ENCODE peak calls at places on chromosome 11, in nine cellular contexts. Q is heart left ventricle, I is pancreas, D is psoas muscle, W is ovary, G is AG04450, B is GM12878, O is mammary epithelial cell, R is SK-N-SH. X is an unnamed sample.

GRCh38 chr11:65639623-65640482 is 2.0 kb downstream of the SIPA1 start:
- DNase-seq in R (no peak), G (no peak), W (no peak), O (no peak), I (no peak), B (peak), D (no peak), Q (peak), X (no peak)

GRCh38 chr11:2807801-2808241 is 77.8 kb downstream of the CDKN1C start:
- DNase-seq in B (no peak), G (no peak), Q (peak), I (peak), O (no peak), R (no peak), D (peak), W (peak), X (no peak)

GRCh38 chr11:85826096-85826855 is 15.3 kb upstream of the SYTL2 start:
- DNase-seq in B (no peak), O (peak), Q (peak), D (no peak), R (peak), G (no peak), I (peak), W (peak), X (no peak)

GRCh38 chr11:125418396-125418795 is 77.7 kb downstream of the FEZ1 start:
- DNase-seq in B (no peak), G (no peak), R (no peak), D (no peak), Q (no peak), I (no peak), W (no peak), O (no peak), X (no peak)

GRCh38 chr11:33753304-33753703 is 17.1 kb upstream of the CD59 start:
- DNase-seq in B (peak), D (peak), R (no peak), O (peak), W (no peak), I (no peak), Q (peak), G (peak), X (no peak)

GRCh38 chr11:118705111-118705741 is 25.8 kb upstream of the TREH start:
- DNase-seq in Q (no peak), O (no peak), I (no peak), R (no peak), G (no peak), B (no peak), W (no peak), D (no peak), X (no peak)

GRCh38 chr11:125250316-125250870 is 85.8 kb downstream of the PKNOX2 start:
- DNase-seq in I (no peak), Q (no peak), B (no peak), R (no peak), W (peak), G (no peak), O (no peak), D (no peak), X (no peak)

GRCh38 chr11:40647290-40647689 is 812.2 kb downstream of the LRRC4C start:
- DNase-seq in W (no peak), G (no peak), Q (no peak), I (no peak), D (no peak), B (no peak), O (no peak), R (no peak), X (no peak)

GRCh38 chr11:132595246-132595645 is 937.1 kb downstream of the OPCML start:
- DNase-seq in B (no peak), I (no peak), D (no peak), R (no peak), Q (no peak), O (no peak), W (no peak), G (no peak), X (no peak)

GRCh38 chr11:27972432-27973170 is 135.4 kb downstream of the KIF18A start:
- DNase-seq in I (no peak), O (no peak), B (no peak), R (no peak), D (no peak), Q (no peak), G (no peak), W (no peak), X (no peak)

GRCh38 chr11:92787638-92788037 is 181.8 kb upstream of the MTNR1B start:
- DNase-seq in Q (no peak), O (no peak), R (no peak), G (no peak), B (no peak), I (no peak), D (no peak), W (no peak), X (no peak)

GRCh38 chr11:122099345-122100045 is 16.5 kb downstream of the BLID start:
- DNase-seq in R (no peak), D (no peak), I (no peak), B (no peak), O (peak), Q (no peak), G (no peak), W (no peak), X (no peak)

GRCh38 chr11:7548659-7549283 is 35.0 kb downstream of the PPFIBP2 start:
- DNase-seq in G (no peak), W (no peak), Q (no peak), D (no peak), R (no peak), I (no peak), O (no peak), B (no peak), X (no peak)

GRCh38 chr11:8691601-8692000 is 9.0 kb downstream of the RPL27A start:
- DNase-seq in W (no peak), G (no peak), D (no peak), R (no peak), Q (no peak), O (no peak), B (no peak), I (no peak), X (no peak)

GRCh38 chr11:112961146-112961668 is at the start of gene NCAM1:
- DNase-seq in D (peak), R (peak), O (peak), G (no peak), I (peak), W (peak), B (no peak), Q (peak), X (peak)

GRCh38 chr11:63535734-63536133 is 874 bp upstream of the PLAAT4 start:
- DNase-seq in W (no peak), B (no peak), I (no peak), O (no peak), R (no peak), G (no peak), Q (no peak), D (no peak), X (no peak)

GRCh38 chr11:36817336-36817965 is 219.4 kb upstream of the RAG2 start:
- DNase-seq in O (peak), B (no peak), W (no peak), D (no peak), I (no peak), R (no peak), Q (no peak), G (no peak), X (no peak)

GRCh38 chr11:59426361-59427067 is at the start of gene OR5A2:
- DNase-seq in Q (no peak), R (no peak), I (no peak), O (no peak), D (no peak), W (no peak), G (no peak), B (no peak), X (no peak)

GRCh38 chr11:112590778-112591177 is 330.1 kb upstream of the PLET1 start:
- DNase-seq in Q (no peak), O (peak), D (no peak), B (no peak), G (no peak), I (no peak), R (no peak), W (no peak), X (no peak)

GRCh38 chr11:129285387-129285786 is 90.3 kb upstream of the BARX2 start:
- DNase-seq in B (no peak), O (no peak), W (no peak), G (no peak), I (no peak), Q (no peak), D (no peak), R (no peak), X (no peak)

GRCh38 chr11:1564535-1565172 is 7.4 kb downstream of the DUSP8 start:
- DNase-seq in G (peak), B (no peak), Q (peak), D (peak), I (peak), R (peak), W (no peak), O (no peak), X (no peak)

GRCh38 chr11:447923-448731 is 2.0 kb upstream of the PTDSS2 start:
- DNase-seq in R (peak), B (peak), G (peak), D (peak), W (peak), O (peak), Q (peak), I (peak), X (peak)

GRCh38 chr11:94168882-94169281 is 40.2 kb downstream of the PANX1 start:
- DNase-seq in R (no peak), O (no peak), D (no peak), B (no peak), Q (no peak), I (no peak), G (no peak), W (no peak), X (no peak)

DNA sequence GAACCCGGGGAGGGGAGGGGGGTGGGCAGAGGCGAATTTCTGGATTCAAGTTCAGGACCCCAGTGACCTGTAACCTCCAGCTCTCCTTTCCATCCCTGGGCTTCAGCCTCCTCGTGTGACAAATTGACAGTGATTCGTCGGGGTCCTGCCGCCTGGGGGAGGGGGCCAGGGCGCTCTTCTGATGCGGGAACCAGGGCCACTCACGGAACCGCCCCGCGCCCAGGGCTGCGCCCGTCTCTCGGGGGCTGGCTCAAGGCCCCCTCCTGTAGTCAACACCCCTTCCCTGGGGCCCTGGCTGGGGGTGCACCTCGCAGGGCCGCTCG is 92.8 kb upstream of the ANO1 start:
- DNase-seq in R (peak), O (no peak), B (no peak), G (no peak), D (no peak), W (no peak), Q (no peak), I (no peak), X (no peak)
- H3K27ac ChIP-seq in R (no peak), O (no peak), B (no peak), G (no peak), D (no peak), W (no peak), Q (peak), I (no peak), X (no peak)

GRCh38 chr11:61480936-61481335 is 27.6 kb upstream of the LRRC10B start:
- DNase-seq in W (no peak), G (no peak), D (no peak), B (no peak), O (peak), Q (peak), I (no peak), R (peak), X (no peak)

GRCh38 chr11:61480261-61480660 is 28.3 kb upstream of the LRRC10B start:
- DNase-seq in G (no peak), R (no peak), O (no peak), D (no peak), I (no peak), Q (no peak), W (no peak), B (no peak), X (no peak)

GRCh38 chr11:61477126-61477525 is 31.4 kb upstream of the LRRC10B start:
- DNase-seq in Q (peak), W (no peak), I (no peak), D (no peak), B (no peak), R (no peak), O (no peak), G (no peak), X (no peak)

GRCh38 chr11:61475433-61475832 is 33.1 kb upstream of the LRRC10B start:
- DNase-seq in B (no peak), D (no peak), R (no peak), Q (no peak), W (no peak), I (no peak), O (no peak), G (no peak), X (no peak)

GRCh38 chr11:61477734-61478148 is 30.8 kb upstream of the LRRC10B start:
- DNase-seq in Q (peak), G (no peak), O (no peak), D (peak), W (peak), I (peak), R (peak), B (no peak), X (peak)
- TF ChIP-seq CTCF in Q (peak), G (peak), O (peak), D (peak), W (peak), I (peak), R (peak), B (peak), X (peak)

DNA sequence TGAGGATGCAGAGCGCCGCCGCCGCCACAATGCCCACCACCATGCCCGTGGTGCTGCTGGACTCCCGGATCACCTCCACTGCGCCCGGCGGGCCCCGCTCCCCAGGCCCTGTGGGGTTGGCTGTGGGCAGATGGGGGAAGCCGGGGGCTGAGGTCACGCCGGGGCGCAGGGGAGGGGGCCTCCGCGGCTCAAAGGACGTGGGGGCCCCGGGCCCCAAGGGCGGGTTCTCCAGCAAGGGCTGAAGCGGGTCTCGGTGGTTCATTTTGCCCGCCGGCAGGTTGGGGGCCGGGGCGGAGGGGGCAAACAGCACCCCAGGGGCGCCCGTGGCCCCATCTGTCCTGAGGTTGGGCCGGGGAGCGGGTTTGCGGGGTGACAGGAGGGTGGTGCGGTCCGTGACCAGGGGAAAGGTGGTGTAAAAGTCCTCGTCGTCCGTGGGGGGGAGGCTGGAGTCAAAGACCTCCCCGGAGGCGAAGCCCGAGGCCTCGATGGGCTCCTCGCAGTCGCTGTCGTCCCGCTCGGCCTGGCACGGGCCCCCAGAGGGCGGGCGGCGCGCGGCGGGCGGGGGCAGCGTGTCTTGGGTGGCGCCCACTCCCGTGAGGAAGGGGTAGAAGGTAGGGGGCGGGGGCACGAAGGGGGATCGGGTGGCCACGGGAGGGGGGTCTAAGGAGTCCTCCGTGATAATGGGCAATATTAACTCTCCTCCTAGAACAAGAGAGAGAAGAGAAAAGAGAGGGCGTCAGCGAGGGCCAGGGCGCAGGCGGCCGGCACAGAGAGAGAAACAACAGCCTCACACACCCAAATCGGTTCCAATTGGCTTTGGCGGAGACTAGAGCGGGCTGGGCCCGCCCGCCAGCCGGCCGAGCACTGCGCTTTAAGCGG is 16.6 kb downstream of the SLC22A12 start:
- DNase-seq in G (no peak), O (no peak), Q (peak), B (no peak), R (no peak), D (no peak), I (peak), W (peak), X (no peak)
- H3K27ac ChIP-seq in G (no peak), O (no peak), Q (peak), B (no peak), R (no peak), D (no peak), I (no peak), W (peak), X (no peak)

DNA sequence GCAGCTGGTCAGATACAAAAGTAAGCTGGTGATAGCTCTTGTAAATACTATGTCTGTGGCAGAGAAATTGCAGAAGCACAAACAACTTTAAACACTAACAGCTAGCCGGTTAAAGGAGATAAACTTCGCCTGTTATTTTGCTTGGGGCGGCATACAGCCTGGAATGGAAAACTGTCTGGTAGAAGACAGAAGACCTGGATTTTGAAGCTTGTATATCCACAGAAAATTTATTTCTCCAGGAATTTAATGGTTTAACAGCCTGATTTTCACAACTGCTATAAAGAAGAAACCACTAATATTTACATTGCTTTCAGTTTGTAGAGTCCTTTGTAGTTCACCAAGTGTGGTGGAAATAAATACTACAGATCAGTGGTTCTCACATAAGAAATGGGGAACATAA is 65.3 kb upstream of the FIBIN start:
- DNase-seq in D (no peak), G (no peak), W (no peak), I (no peak), B (no peak), Q (no peak), O (no peak), R (no peak), X (no peak)
- TF ChIP-seq CTCF in D (no peak), G (no peak), W (no peak), I (no peak), B (no peak), Q (no peak), O (no peak), R (no peak), X (no peak)

DNA sequence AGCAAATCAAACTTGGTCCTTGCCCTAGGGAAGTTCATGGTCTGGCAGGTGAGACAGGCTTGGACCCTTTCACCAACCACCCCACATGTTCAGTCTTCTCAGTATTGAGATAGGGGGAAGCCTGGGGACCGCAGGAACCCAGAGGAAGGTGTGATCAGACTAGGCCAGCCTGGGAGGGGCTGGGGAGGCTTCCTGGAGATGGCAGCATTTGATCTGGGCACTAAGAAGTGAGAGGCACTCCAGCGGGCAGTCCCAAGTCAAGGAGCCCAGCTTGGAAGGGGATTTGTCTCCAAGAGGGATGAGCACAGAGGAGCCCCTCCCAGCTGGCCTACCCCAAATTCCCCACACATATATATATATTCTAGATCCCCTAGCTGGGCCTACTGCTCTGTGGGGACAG is 5.4 kb downstream of the LRRC32 start:
- DNase-seq in G (no peak), R (peak), O (no peak), D (no peak), I (no peak), W (peak), Q (peak), B (no peak), X (no peak)
- H3K27ac ChIP-seq in G (no peak), R (no peak), O (no peak), D (peak), I (no peak), W (no peak), Q (peak), B (no peak), X (no peak)

GRCh38 chr11:105790021-105790420 is 180.1 kb downstream of the GRIA4 start:
- DNase-seq in W (no peak), Q (no peak), O (no peak), R (no peak), I (no peak), D (no peak), G (no peak), B (no peak), X (no peak)
- TF ChIP-seq CTCF in W (no peak), Q (no peak), O (no peak), R (no peak), I (no peak), D (no peak), G (no peak), B (no peak), X (no peak)

DNA sequence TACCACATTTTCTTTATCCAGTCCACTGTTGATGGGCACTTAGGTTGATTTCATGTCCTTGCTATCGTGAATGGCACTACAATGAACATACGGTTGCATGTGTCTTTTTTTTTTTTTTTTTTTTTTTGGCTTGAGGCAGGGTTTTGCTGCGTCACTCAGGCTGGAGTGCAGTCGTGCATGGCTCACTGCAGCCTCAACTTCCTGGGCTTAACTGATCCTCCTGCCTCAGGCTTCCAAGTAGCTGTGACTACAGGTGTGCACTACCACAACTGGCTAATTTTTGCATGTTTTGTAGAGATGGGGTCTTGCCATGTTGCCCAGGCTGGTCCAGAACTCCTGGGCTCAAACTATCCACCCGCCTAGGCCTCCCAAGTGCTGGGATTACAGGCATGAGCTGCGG is 1.5 kb upstream of the CCDC90B start:
- DNase-seq in B (no peak), Q (no peak), D (no peak), G (no peak), O (no peak), R (no peak), I (no peak), W (no peak), X (no peak)
- H3K27ac ChIP-seq in B (peak), Q (no peak), D (no peak), G (no peak), O (no peak), R (no peak), I (no peak), W (no peak), X (no peak)